ENCODE peak calls at places on chromosomes 5 and 9, in five cellular contexts. D is sciatic nerve, C is RPMI7951, Q is HFF-Myc, J is mucosa of descending colon. O is an unnamed sample.

GRCh38 chr5:73856972-73857371 is 231.0 kb downstream of the ARHGEF28 start:
- DNase-seq in D (no peak), C (no peak), Q (no peak), J (no peak), O (no peak)

GRCh38 chr5:143554194-143554717 is 150.8 kb upstream of the NR3C1 start:
- DNase-seq in D (no peak), C (peak; percentile 96), Q (peak; percentile 75), J (no peak), O (no peak)

GRCh38 chr5:151063136-151063544 is 17.7 kb downstream of the TNIP1 start:
- DNase-seq in D (no peak), C (peak; percentile 92), Q (no peak), J (no peak), O (no peak)

GRCh38 chr9:93586290-93587057 is 10.1 kb downstream of the PHF2 start:
- DNase-seq in D (no peak), C (no peak), Q (no peak), J (peak; percentile 23), O (no peak)

GRCh38 chr9:16335788-16336580 is 534.5 kb downstream of the BNC2 start:
- DNase-seq in D (peak; percentile 77), C (peak; percentile 99), Q (peak; percentile 69), J (no peak), O (no peak)

GRCh38 chr5:178768371-178769260 is 38.2 kb upstream of the ZNF354A start:
- DNase-seq in D (peak; percentile 18), C (no peak), Q (no peak), J (no peak), O (no peak)

GRCh38 chr5:14777187-14777586 is 94.4 kb downstream of the ANKH start:
- DNase-seq in D (no peak), C (no peak), Q (no peak), J (no peak), O (no peak)

GRCh38 chr5:165616550-165617430 is 2111.4 kb downstream of the MAT2B start:
- DNase-seq in D (no peak), C (no peak), Q (no peak), J (no peak), O (peak; percentile 46)

GRCh38 chr5:65364907-65365306 is 116.8 kb downstream of the ADAMTS6 start:
- DNase-seq in D (no peak), C (peak; percentile 22), Q (no peak), J (no peak), O (no peak)

GRCh38 chr5:10604975-10605374 is 41.1 kb downstream of the ANKRD33B start:
- DNase-seq in D (no peak), C (no peak), Q (no peak), J (no peak), O (no peak)

GRCh38 chr5:135379052-135379654 is 19.9 kb downstream of the MACROH2A1 start:
- DNase-seq in D (no peak), C (peak; percentile 92), Q (no peak), J (no peak), O (no peak)

GRCh38 chr5:168086104-168086610 is 205.3 kb upstream of the WWC1 start:
- DNase-seq in D (no peak), C (peak; percentile 87), Q (no peak), J (peak; percentile 41), O (peak; percentile 27)

GRCh38 chr9:127388037-127388855 is 8.7 kb upstream of the SLC2A8 start:
- DNase-seq in D (peak; percentile 79), C (peak; percentile 98), Q (peak; percentile 84), J (peak; percentile 67), O (no peak)

GRCh38 chr5:6454628-6455053 is 6.0 kb downstream of the UBE2QL1 start:
- DNase-seq in D (no peak), C (peak; percentile 38), Q (no peak), J (no peak), O (no peak)

GRCh38 chr5:23257656-23258055 is 249.8 kb upstream of the PRDM9 start:
- DNase-seq in D (no peak), C (no peak), Q (no peak), J (no peak), O (no peak)

GRCh38 chr9:132037470-132037869 is 42.2 kb downstream of the MED27 start:
- DNase-seq in D (no peak), C (no peak), Q (no peak), J (no peak), O (no peak)

GRCh38 chr9:4174781-4175180 is 125.1 kb downstream of the GLIS3 start:
- DNase-seq in D (no peak), C (no peak), Q (no peak), J (no peak), O (no peak)

GRCh38 chr5:144422025-144422424 is 251.4 kb downstream of the KCTD16 start:
- DNase-seq in D (no peak), C (no peak), Q (no peak), J (no peak), O (no peak)

GRCh38 chr5:83471405-83472212 is at the start of gene VCAN:
- DNase-seq in D (peak; percentile 72), C (peak; percentile 93), Q (no peak), J (peak; percentile 38), O (peak; percentile 84)

GRCh38 chr9:113298924-113299770 is 4.0 kb downstream of the RNF183 start:
- DNase-seq in D (no peak), C (no peak), Q (no peak), J (no peak), O (no peak)

GRCh38 chr5:84372066-84372700 is 12.5 kb downstream of the EDIL3 start:
- DNase-seq in D (no peak), C (peak; percentile 72), Q (no peak), J (no peak), O (peak; percentile 17)

GRCh38 chr5:52735139-52735538 is 52.6 kb upstream of the ITGA1 start:
- DNase-seq in D (no peak), C (peak; percentile 69), Q (no peak), J (no peak), O (no peak)

GRCh38 chr5:90982576-90982975 is 400.5 kb downstream of the ARRDC3 start:
- DNase-seq in D (no peak), C (peak; percentile 1), Q (no peak), J (no peak), O (no peak)

GRCh38 chr5:133454442-133454841 is 157.9 kb downstream of the FSTL4 start:
- DNase-seq in D (no peak), C (no peak), Q (no peak), J (no peak), O (no peak)